ENCODE peak calls at places on chromosomes 11 and 22, in eight cellular contexts. H is mesenchymal stem cell; A is NCI-H774; B is amygdala; T is NCI-H1105 treated with DMSO at 0.1 percent for 48 hours; X is HFFc6; V is effector CD4-positive, alpha-beta T cell; Q is germinal center. Y is an unnamed sample.

GRCh38 chr11:69513196-69513595 is 31.7 kb downstream of the LINC01488 start:
- DNase-seq in H (no peak), A (no peak), B (no peak), T (no peak), X (no peak), V (no peak), Q (no peak), Y (no peak)

GRCh38 chr11:4125141-4125540 is 30.5 kb downstream of the RRM1 start:
- DNase-seq in H (peak), A (no peak), B (no peak), T (no peak), X (peak), V (no peak), Q (no peak), Y (no peak)

GRCh38 chr22:48376936-48377335 is 1450.7 kb downstream of the BRD1 start:
- DNase-seq in H (no peak), A (no peak), B (no peak), T (no peak), X (no peak), V (no peak), Q (no peak), Y (no peak)

GRCh38 chr11:64263021-64263946 is 12.0 kb downstream of the PLCB3 start:
- DNase-seq in H (peak), A (no peak), B (no peak), T (no peak), X (peak), V (no peak), Q (no peak), Y (no peak)

GRCh38 chr11:68213555-68214172 is 568 bp upstream of the KMT5B start:
- DNase-seq in H (peak), A (peak), B (peak), T (peak), X (peak), V (peak), Q (peak), Y (peak)

GRCh38 chr11:95104121-95104830 is 14.6 kb downstream of the ENDOD1 start:
- DNase-seq in H (no peak), A (no peak), B (no peak), T (no peak), X (no peak), V (no peak), Q (no peak), Y (no peak)

GRCh38 chr11:120324932-120325810 is at the start of gene TLCD5:
- DNase-seq in H (peak), A (peak), B (peak), T (peak), X (peak), V (no peak), Q (peak), Y (peak)

GRCh38 chr11:118901494-118902335 is 18.0 kb downstream of the CXCR5 start:
- DNase-seq in H (no peak), A (no peak), B (no peak), T (no peak), X (no peak), V (no peak), Q (no peak), Y (no peak)

GRCh38 chr22:21926728-21927127 is 25.9 kb downstream of the PPM1F start:
- DNase-seq in H (no peak), A (no peak), B (no peak), T (no peak), X (no peak), V (no peak), Q (no peak), Y (no peak)

GRCh38 chr11:99135508-99135907 is 114.8 kb downstream of the CNTN5 start:
- DNase-seq in H (no peak), A (no peak), B (no peak), T (no peak), X (no peak), V (no peak), Q (no peak), Y (no peak)

Y was measured in GM20000.